ENCODE peak calls at places on chromosome 13, in six cellular contexts. One of them, this sample, is unnamed.

GRCh38 chr13:102536695-102537485 is 59.9 kb upstream of the TPP2 start:
- DNase-seq in stimulated activated CD4-positive, alpha-beta T cell treated with anti-CD3 and anti-CD28 coated beads, Interleukin-15, amount 100 ng/mL, for 1 hour: no peak
- DNase-seq in SHP77: no peak
- DNase-seq in A673: no peak
- DNase-seq in epithelial cell of prostate: no peak
- DNase-seq in CD8-positive, alpha-beta T cell: no peak
- DNase-seq in this sample: no peak

GRCh38 chr13:110391273-110391672 is 84.2 kb downstream of the COL4A2 start:
- DNase-seq in stimulated activated CD4-positive, alpha-beta T cell treated with anti-CD3 and anti-CD28 coated beads, Interleukin-15, amount 100 ng/mL, for 1 hour: no peak
- DNase-seq in CD8-positive, alpha-beta T cell: no peak
- DNase-seq in A673: no peak
- DNase-seq in SHP77: no peak
- DNase-seq in epithelial cell of prostate: no peak
- DNase-seq in this sample: no peak

GRCh38 chr13:30529085-30529815 is 63.5 kb upstream of the HMGB1 start:
- DNase-seq in A673: no peak
- DNase-seq in stimulated activated CD4-positive, alpha-beta T cell treated with anti-CD3 and anti-CD28 coated beads, Interleukin-15, amount 100 ng/mL, for 1 hour: no peak
- DNase-seq in SHP77: no peak
- DNase-seq in epithelial cell of prostate: no peak
- DNase-seq in CD8-positive, alpha-beta T cell: no peak
- DNase-seq in this sample: no peak

GRCh38 chr13:108455320-108455719 is 174.1 kb upstream of the MYO16 start:
- DNase-seq in stimulated activated CD4-positive, alpha-beta T cell treated with anti-CD3 and anti-CD28 coated beads, Interleukin-15, amount 100 ng/mL, for 1 hour: no peak
- DNase-seq in A673: no peak
- DNase-seq in epithelial cell of prostate: no peak
- DNase-seq in CD8-positive, alpha-beta T cell: no peak
- DNase-seq in SHP77: no peak
- DNase-seq in this sample: no peak

GRCh38 chr13:102182170-102182569 is 219.7 kb downstream of the FGF14 start:
- DNase-seq in A673: no peak
- DNase-seq in SHP77: no peak
- DNase-seq in stimulated activated CD4-positive, alpha-beta T cell treated with anti-CD3 and anti-CD28 coated beads, Interleukin-15, amount 100 ng/mL, for 1 hour: no peak
- DNase-seq in CD8-positive, alpha-beta T cell: no peak
- DNase-seq in epithelial cell of prostate: no peak
- DNase-seq in this sample: no peak

GRCh38 chr13:88464851-88465250 is 793.7 kb downstream of the SLITRK5 start:
- DNase-seq in epithelial cell of prostate: no peak
- DNase-seq in A673: no peak
- DNase-seq in stimulated activated CD4-positive, alpha-beta T cell treated with anti-CD3 and anti-CD28 coated beads, Interleukin-15, amount 100 ng/mL, for 1 hour: no peak
- DNase-seq in CD8-positive, alpha-beta T cell: no peak
- DNase-seq in SHP77: peak
- DNase-seq in this sample: no peak

GRCh38 chr13:49995535-49996165 is 1.2 kb upstream of the TRIM13 start:
- DNase-seq in A673: no peak
- DNase-seq in epithelial cell of prostate: no peak
- DNase-seq in stimulated activated CD4-positive, alpha-beta T cell treated with anti-CD3 and anti-CD28 coated beads, Interleukin-15, amount 100 ng/mL, for 1 hour: no peak
- DNase-seq in CD8-positive, alpha-beta T cell: no peak
- DNase-seq in SHP77: no peak
- DNase-seq in this sample: no peak

GRCh38 chr13:45280751-45281634 is 60.0 kb downstream of the TPT1 start:
- DNase-seq in CD8-positive, alpha-beta T cell: peak
- DNase-seq in SHP77: peak
- DNase-seq in A673: peak
- DNase-seq in stimulated activated CD4-positive, alpha-beta T cell treated with anti-CD3 and anti-CD28 coated beads, Interleukin-15, amount 100 ng/mL, for 1 hour: peak
- DNase-seq in epithelial cell of prostate: peak
- DNase-seq in this sample: peak

GRCh38 chr13:48859168-48860105 is 116.3 kb upstream of the FNDC3A start:
- DNase-seq in SHP77: no peak
- DNase-seq in A673: no peak
- DNase-seq in epithelial cell of prostate: no peak
- DNase-seq in stimulated activated CD4-positive, alpha-beta T cell treated with anti-CD3 and anti-CD28 coated beads, Interleukin-15, amount 100 ng/mL, for 1 hour: no peak
- DNase-seq in CD8-positive, alpha-beta T cell: no peak
- DNase-seq in this sample: no peak

GRCh38 chr13:26477681-26478080 is 79.8 kb upstream of the WASF3 start:
- DNase-seq in stimulated activated CD4-positive, alpha-beta T cell treated with anti-CD3 and anti-CD28 coated beads, Interleukin-15, amount 100 ng/mL, for 1 hour: no peak
- DNase-seq in epithelial cell of prostate: no peak
- DNase-seq in CD8-positive, alpha-beta T cell: no peak
- DNase-seq in SHP77: no peak
- DNase-seq in A673: no peak
- DNase-seq in this sample: no peak

GRCh38 chr13:51801631-51802099 is 2.3 kb downstream of the DHRS12 start:
- DNase-seq in epithelial cell of prostate: no peak
- DNase-seq in A673: peak
- DNase-seq in SHP77: peak
- DNase-seq in CD8-positive, alpha-beta T cell: no peak
- DNase-seq in stimulated activated CD4-positive, alpha-beta T cell treated with anti-CD3 and anti-CD28 coated beads, Interleukin-15, amount 100 ng/mL, for 1 hour: no peak
- DNase-seq in this sample: peak

GRCh38 chr13:47337781-47338507 is 441.1 kb upstream of the HTR2A start:
- DNase-seq in CD8-positive, alpha-beta T cell: no peak
- DNase-seq in stimulated activated CD4-positive, alpha-beta T cell treated with anti-CD3 and anti-CD28 coated beads, Interleukin-15, amount 100 ng/mL, for 1 hour: no peak
- DNase-seq in SHP77: peak
- DNase-seq in epithelial cell of prostate: no peak
- DNase-seq in A673: no peak
- DNase-seq in this sample: no peak

GRCh38 chr13:109790951-109791605 is 4.7 kb upstream of the IRS2 start:
- DNase-seq in epithelial cell of prostate: no peak
- DNase-seq in A673: peak
- DNase-seq in SHP77: peak
- DNase-seq in stimulated activated CD4-positive, alpha-beta T cell treated with anti-CD3 and anti-CD28 coated beads, Interleukin-15, amount 100 ng/mL, for 1 hour: no peak
- DNase-seq in CD8-positive, alpha-beta T cell: no peak
- DNase-seq in this sample: no peak

GRCh38 chr13:72561791-72562190 is 165.6 kb downstream of the MZT1 start:
- DNase-seq in CD8-positive, alpha-beta T cell: no peak
- DNase-seq in A673: no peak
- DNase-seq in epithelial cell of prostate: no peak
- DNase-seq in SHP77: no peak
- DNase-seq in stimulated activated CD4-positive, alpha-beta T cell treated with anti-CD3 and anti-CD28 coated beads, Interleukin-15, amount 100 ng/mL, for 1 hour: no peak
- DNase-seq in this sample: no peak

GRCh38 chr13:101773062-101773461 is 320.6 kb downstream of the ITGBL1 start:
- DNase-seq in CD8-positive, alpha-beta T cell: no peak
- DNase-seq in stimulated activated CD4-positive, alpha-beta T cell treated with anti-CD3 and anti-CD28 coated beads, Interleukin-15, amount 100 ng/mL, for 1 hour: no peak
- DNase-seq in epithelial cell of prostate: no peak
- DNase-seq in SHP77: no peak
- DNase-seq in A673: no peak
- DNase-seq in this sample: no peak

GRCh38 chr13:97356592-97356991 is 77.4 kb upstream of the RAP2A start:
- DNase-seq in CD8-positive, alpha-beta T cell: no peak
- DNase-seq in epithelial cell of prostate: no peak
- DNase-seq in A673: no peak
- DNase-seq in stimulated activated CD4-positive, alpha-beta T cell treated with anti-CD3 and anti-CD28 coated beads, Interleukin-15, amount 100 ng/mL, for 1 hour: no peak
- DNase-seq in SHP77: no peak
- DNase-seq in this sample: no peak

GRCh38 chr13:113205428-113205931 is 3.0 kb downstream of the PCID2 start:
- DNase-seq in SHP77: no peak
- DNase-seq in epithelial cell of prostate: no peak
- DNase-seq in A673: no peak
- DNase-seq in stimulated activated CD4-positive, alpha-beta T cell treated with anti-CD3 and anti-CD28 coated beads, Interleukin-15, amount 100 ng/mL, for 1 hour: no peak
- DNase-seq in CD8-positive, alpha-beta T cell: no peak
- DNase-seq in this sample: no peak

GRCh38 chr13:32905063-32905863 is 111.0 kb upstream of the KL start:
- DNase-seq in epithelial cell of prostate: no peak
- DNase-seq in CD8-positive, alpha-beta T cell: no peak
- DNase-seq in A673: peak
- DNase-seq in stimulated activated CD4-positive, alpha-beta T cell treated with anti-CD3 and anti-CD28 coated beads, Interleukin-15, amount 100 ng/mL, for 1 hour: no peak
- DNase-seq in SHP77: no peak
- DNase-seq in this sample: no peak

GRCh38 chr13:41139296-41139966 is 6.8 kb upstream of the KBTBD6 start:
- DNase-seq in A673: no peak
- DNase-seq in SHP77: no peak
- DNase-seq in epithelial cell of prostate: no peak
- DNase-seq in CD8-positive, alpha-beta T cell: no peak
- DNase-seq in stimulated activated CD4-positive, alpha-beta T cell treated with anti-CD3 and anti-CD28 coated beads, Interleukin-15, amount 100 ng/mL, for 1 hour: no peak
- DNase-seq in this sample: no peak

GRCh38 chr13:112069727-112070300 is 2.9 kb downstream of the SOX1 start:
- DNase-seq in stimulated activated CD4-positive, alpha-beta T cell treated with anti-CD3 and anti-CD28 coated beads, Interleukin-15, amount 100 ng/mL, for 1 hour: no peak
- DNase-seq in CD8-positive, alpha-beta T cell: no peak
- DNase-seq in SHP77: no peak
- DNase-seq in epithelial cell of prostate: no peak
- DNase-seq in A673: no peak
- DNase-seq in this sample: no peak

This sample was measured in ovary.